ENCODE peak calls at places on chromosomes 6 and 20, in four cellular contexts. A is K562, W is WTC11, Z is HepG2. O is an unnamed sample.

GRCh38 chr6:31558631-31559500 is 11.5 kb downstream of the NFKBIL1 start:
- DNase-seq in W (no peak), A (peak), Z (no peak), O (no peak)

GRCh38 chr6:16700202-16700997 is 60.9 kb downstream of the ATXN1 start:
- DNase-seq in Z (no peak), W (peak), A (no peak), O (no peak)

GRCh38 chr6:134727068-134727467 is 222.8 kb downstream of the ALDH8A1 start:
- DNase-seq in A (no peak), Z (no peak), W (no peak), O (no peak)

GRCh38 chr20:36860811-36861624 is 14.9 kb upstream of the TLDC2 start:
- DNase-seq in Z (no peak), W (no peak), A (no peak), O (no peak)

GRCh38 chr20:33442136-33443005 is 1.2 kb downstream of the SNTA1 start:
- DNase-seq in Z (no peak), A (no peak), W (no peak), O (no peak)

GRCh38 chr20:5947276-5947675 is 3.1 kb downstream of the TRMT6 start:
- DNase-seq in W (no peak), A (no peak), Z (no peak), O (no peak)

GRCh38 chr6:43923376-43924221 is 153.6 kb downstream of the VEGFA start:
- DNase-seq in W (no peak), Z (no peak), A (no peak), O (no peak)

GRCh38 chr20:44701889-44702288 is 13.3 kb upstream of the CCN5 start:
- DNase-seq in W (no peak), Z (no peak), A (no peak), O (no peak)

GRCh38 chr20:45308078-45308778 is at the start of gene MATN4:
- DNase-seq in W (peak), Z (no peak), A (no peak), O (no peak)

GRCh38 chr6:133889557-133890301 is 816 bp downstream of the TCF21 start:
- DNase-seq in W (peak), A (no peak), Z (no peak), O (no peak)

GRCh38 chr6:148465654-148466053 is 123.0 kb downstream of the SASH1 start:
- DNase-seq in W (no peak), Z (no peak), A (no peak), O (no peak)

GRCh38 chr6:148465011-148465335 is 122.3 kb downstream of the SASH1 start:
- DNase-seq in A (no peak), W (no peak), Z (no peak), O (no peak)

GRCh38 chr6:148467926-148468325 is 125.3 kb downstream of the SASH1 start:
- DNase-seq in W (no peak), Z (no peak), A (no peak), O (no peak)

GRCh38 chr6:148464319-148465010 is 121.8 kb downstream of the SASH1 start:
- DNase-seq in W (peak), A (peak), Z (peak), O (peak)

DNA sequence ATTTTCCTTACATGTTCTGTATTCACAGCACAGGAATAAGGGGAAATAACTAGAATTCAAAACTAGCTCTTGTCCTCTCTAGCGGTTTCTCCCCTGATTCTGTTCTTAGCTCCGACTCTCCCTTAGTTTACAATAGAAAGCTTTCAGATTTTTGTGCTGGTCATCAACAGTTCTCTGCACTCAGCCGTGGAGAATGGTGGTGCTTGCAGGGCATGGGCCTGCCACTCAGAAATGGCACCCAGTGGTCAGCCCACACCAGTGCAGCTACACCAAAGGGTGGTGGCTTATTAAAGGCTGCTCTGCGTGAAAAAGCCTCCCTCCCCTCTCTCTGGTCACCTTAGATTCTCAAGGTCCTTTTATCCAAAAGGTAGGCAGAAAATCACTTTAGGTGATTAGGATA is 123.5 kb downstream of the SASH1 start:
- DNase-seq in W (no peak), Z (no peak), A (no peak), O (no peak)
- TF ChIP-seq ELF4 in W (no peak), Z (no peak), A (no peak), O (no peak)

DNA sequence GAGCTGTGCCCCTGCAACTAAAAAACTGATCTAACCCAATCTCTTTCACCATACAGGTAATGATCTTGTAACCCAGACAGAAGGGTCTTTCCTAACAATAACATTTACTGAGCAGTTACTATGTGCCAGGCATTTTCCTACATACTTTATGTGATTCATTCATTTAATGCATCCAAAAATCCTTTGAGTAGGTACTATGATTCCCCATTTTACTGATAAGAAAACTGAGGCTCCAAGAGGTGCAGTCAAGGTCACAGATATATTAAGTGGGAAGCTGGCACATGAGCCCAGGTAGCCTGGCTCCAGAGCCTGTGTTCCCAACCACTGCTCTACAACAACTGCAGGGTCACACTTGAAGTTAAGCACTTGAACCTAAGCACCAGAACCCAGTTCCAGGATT is 87.6 kb downstream of the NCR2 start:
- DNase-seq in Z (no peak), A (no peak), W (no peak), O (no peak)
- TF ChIP-seq ELF4 in Z (no peak), A (no peak), W (no peak), O (no peak)

DNA sequence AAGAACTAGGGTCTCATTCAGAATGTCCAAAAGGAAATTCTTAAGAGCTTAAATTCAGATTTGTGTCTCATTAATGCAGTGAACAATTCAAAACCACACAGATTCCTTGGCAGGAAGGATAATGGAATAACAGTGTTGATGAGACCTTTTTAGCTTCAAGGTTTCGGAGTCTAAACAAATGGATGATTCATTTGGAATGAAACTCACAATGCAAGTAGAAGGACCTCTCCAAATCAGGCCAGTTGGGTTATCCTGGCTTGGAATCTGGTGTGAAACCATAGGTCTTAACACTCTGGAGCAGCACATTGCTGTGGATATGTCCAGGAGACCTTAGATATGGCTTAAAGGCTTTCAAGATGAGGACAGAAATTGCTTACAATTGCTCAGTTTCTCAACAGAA is 44.9 kb downstream of the KCTD20 start:
- DNase-seq in A (no peak), Z (no peak), W (no peak), O (no peak)
- TF ChIP-seq ELF4 in A (no peak), Z (no peak), W (no peak), O (no peak)

DNA sequence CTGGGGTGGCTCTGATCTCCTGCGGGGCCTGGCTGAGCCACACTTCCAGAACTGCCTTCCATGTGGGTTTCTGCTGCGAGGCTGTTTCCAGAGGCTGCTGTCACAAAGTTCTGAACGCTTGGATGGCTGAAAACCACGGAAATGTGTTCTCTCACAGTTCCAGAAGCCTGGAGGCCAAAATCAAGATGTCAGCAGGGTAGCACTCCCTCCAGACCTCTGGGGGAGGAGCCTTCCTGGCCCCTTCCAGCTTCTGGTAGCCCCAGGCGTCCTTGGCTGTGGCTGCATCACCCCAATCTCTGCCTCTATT is 23.7 kb upstream of the BMP7 start:
- DNase-seq in Z (no peak), W (no peak), A (no peak), O (no peak)
- TF ChIP-seq ELF4 in Z (no peak), W (no peak), A (no peak), O (no peak)

DNA sequence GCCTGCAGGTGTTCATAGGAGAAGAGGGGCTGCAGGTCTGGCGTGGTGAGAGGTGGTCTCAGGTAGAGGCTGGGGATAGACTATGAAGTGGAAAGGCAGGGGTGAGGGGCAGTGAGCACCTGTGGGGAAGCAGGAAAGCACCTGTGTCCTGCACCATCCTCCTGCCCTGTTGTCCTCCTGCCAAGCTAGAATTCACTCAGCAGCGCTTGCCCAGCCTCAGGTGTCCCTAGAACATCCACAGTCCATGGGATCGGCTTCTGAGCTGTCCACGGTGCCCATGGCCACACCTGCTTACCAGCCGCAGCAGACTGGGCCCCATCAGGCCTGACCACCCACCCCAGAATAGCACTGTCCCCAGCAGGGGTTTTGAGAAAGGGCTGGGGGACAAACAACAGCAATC is 456.2 kb upstream of the SULF2 start:
- DNase-seq in W (no peak), A (no peak), Z (no peak), O (no peak)
- TF ChIP-seq ELF4 in W (no peak), A (no peak), Z (no peak), O (no peak)

GRCh38 chr20:63741676-63742380 is 2.3 kb downstream of the SLC2A4RG start:
- DNase-seq in Z (no peak), A (peak), W (no peak), O (no peak)

GRCh38 chr20:63744158-63744557 is 4.6 kb downstream of the SLC2A4RG start:
- DNase-seq in Z (no peak), W (no peak), A (no peak), O (no peak)

GRCh38 chr20:63743210-63743970 is 3.8 kb downstream of the SLC2A4RG start:
- DNase-seq in W (no peak), Z (no peak), A (no peak), O (no peak)

GRCh38 chr20:63741354-63741675 is 1.7 kb downstream of the SLC2A4RG start:
- DNase-seq in A (peak), W (no peak), Z (no peak), O (no peak)

DNA sequence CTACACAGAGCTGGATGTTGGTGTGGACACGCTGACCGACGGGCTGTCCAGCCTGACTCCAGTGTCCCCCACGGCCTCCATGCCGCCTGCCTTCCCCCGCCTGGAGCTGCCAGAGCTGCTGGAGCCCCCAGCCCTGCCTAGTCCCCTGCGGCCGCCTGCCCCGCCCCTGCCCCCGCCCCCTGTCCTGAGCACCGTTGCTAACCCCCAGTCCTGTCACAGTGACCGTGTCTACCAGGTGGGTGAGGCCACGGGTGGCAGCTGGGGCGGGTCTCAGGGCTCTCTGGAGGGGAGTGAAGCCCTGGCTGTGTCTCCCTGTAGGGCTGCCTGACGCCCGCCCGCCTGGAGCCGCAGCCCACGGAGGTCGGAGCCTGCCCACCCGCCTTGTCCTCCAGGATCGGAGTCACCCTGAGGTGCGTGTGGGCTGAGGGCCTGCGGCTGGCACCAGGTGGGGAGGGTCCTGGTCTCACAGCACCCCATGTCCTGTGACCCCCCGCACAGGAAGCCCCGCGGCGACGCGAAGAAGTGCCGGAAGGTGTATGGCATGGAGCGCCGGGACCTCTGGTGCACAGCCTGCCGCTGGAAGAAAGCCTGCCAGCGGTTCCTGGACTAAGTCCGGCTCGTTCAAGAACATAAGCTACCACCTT is 2.9 kb downstream of the SLC2A4RG start:
- DNase-seq in W (no peak), Z (no peak), A (peak), O (no peak)
- TF ChIP-seq ELF4 in W (no peak), Z (no peak), A (no peak), O (no peak)

DNA sequence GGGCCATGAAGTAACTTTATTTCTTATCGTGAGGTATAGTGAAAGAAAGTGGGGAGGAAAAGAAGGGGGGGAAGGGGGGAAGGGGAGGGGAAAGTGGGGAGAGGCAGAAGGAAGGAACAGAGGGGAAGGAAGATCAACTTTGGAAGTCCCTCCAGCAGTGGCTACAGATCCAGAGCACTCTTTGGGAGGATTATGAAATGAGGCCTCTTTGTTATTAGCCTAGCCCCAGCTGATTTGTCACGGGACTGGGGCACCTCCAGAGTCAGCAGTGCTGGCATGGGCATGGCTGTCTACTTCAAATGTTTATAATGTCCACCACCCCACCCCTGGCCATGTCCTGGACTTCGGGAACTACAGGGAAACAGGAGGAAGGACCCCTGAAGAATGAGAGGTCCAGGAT is 7.6 kb downstream of the MOCS1 start:
- DNase-seq in W (no peak), A (peak), Z (no peak), O (no peak)
- TF ChIP-seq ELF4 in W (no peak), A (no peak), Z (no peak), O (no peak)

GRCh38 chr6:66496659-66497058 is 789.6 kb upstream of the EYS start:
- DNase-seq in A (peak), Z (peak), W (no peak), O (peak)
- TF ChIP-seq ELF4 in A (no peak), Z (no peak), W (no peak), O (no peak)

DNA sequence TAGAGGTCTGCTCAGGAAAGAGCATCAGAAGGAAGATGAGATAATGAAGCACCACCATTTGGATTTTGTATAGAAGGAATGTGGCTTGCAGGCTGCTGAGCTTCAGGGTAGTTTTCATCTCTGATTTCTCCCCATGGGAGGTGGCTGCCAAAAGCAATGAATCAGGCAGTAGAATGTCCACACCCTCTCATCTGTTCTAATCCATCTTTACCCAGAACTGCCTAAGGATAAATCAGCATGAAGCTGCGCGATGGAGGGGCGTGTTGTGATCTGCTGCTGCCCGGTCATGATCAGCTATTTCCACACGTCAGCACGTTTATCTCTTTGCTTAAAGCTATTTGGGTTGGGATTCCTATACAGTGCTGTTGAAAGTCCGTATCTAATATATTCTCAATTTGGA is 295.4 kb downstream of the FOXA2 start:
- DNase-seq in A (no peak), Z (no peak), W (no peak), O (no peak)
- TF ChIP-seq ELF4 in A (no peak), Z (no peak), W (no peak), O (no peak)

O was measured in HEK293T.